ENCODE peak calls at places on chromosomes 4 and X, in six cellular contexts. J, X, U, K, O and Q are unnamed samples.

GRCh38 chr4:116469582-116469981 is 615.8 kb downstream of the TRAM1L1 start:
- DNase-seq in U (no peak), O (no peak), X (no peak), J (no peak), K (no peak), Q (no peak)

GRCh38 chr4:83252782-83253405 is 31.7 kb downstream of the COQ2 start:
- DNase-seq in U (peak), K (peak), X (no peak), J (no peak), O (no peak), Q (peak)

GRCh38 chr4:1765409-1766335 is 27.4 kb upstream of the FGFR3 start:
- DNase-seq in K (no peak), X (no peak), J (no peak), O (no peak), U (no peak), Q (no peak)

GRCh38 chr4:8307126-8307525 is 37.6 kb downstream of the HTRA3 start:
- DNase-seq in O (no peak), U (no peak), J (no peak), K (no peak), X (peak), Q (no peak)

GRCh38 chrX:143634701-143635442 is 1.0 kb downstream of the SLITRK4 start:
- DNase-seq in J (no peak), X (no peak), U (no peak), K (no peak), O (no peak), Q (no peak)

GRCh38 chr4:147340111-147340510 is 140.8 kb upstream of the EDNRA start:
- DNase-seq in U (peak), O (no peak), J (no peak), X (no peak), K (no peak), Q (no peak)

GRCh38 chr4:23904639-23905061 is 14.8 kb upstream of the PPARGC1A start:
- DNase-seq in X (no peak), O (no peak), K (no peak), U (no peak), J (no peak), Q (no peak)

GRCh38 chrX:110116066-110116465 is 113.2 kb downstream of the TMEM164 start:
- DNase-seq in O (no peak), U (no peak), K (no peak), J (no peak), X (no peak), Q (no peak)

GRCh38 chrX:38798956-38799355 is 2.3 kb upstream of the MID1IP1 start:
- DNase-seq in J (peak), U (peak), O (no peak), K (no peak), X (no peak), Q (peak)

GRCh38 chrX:107673933-107674479 is 45.7 kb downstream of the PRPS1 start:
- DNase-seq in X (peak), K (peak), O (peak), J (no peak), U (no peak), Q (peak)

GRCh38 chr4:85963231-85963630 is 396.6 kb downstream of the MAPK10 start:
- DNase-seq in K (no peak), O (no peak), X (no peak), U (no peak), J (no peak), Q (no peak)

GRCh38 chrX:40006025-40007017 is 91.4 kb downstream of the BCOR start:
- DNase-seq in K (no peak), U (peak), J (no peak), O (no peak), X (peak), Q (peak)

GRCh38 chr4:140188975-140189374 is 35.0 kb upstream of the MAML3 start:
- DNase-seq in O (no peak), J (peak), U (peak), K (no peak), X (peak), Q (no peak)

GRCh38 chr4:19971829-19972228 is 279.9 kb upstream of the SLIT2 start:
- DNase-seq in U (peak), K (no peak), X (no peak), O (no peak), J (no peak), Q (peak)

GRCh38 chr4:112509243-112510190 is 6.5 kb downstream of the NEUROG2 start:
- DNase-seq in O (no peak), U (peak), J (no peak), X (no peak), K (no peak), Q (no peak)